ENCODE peak calls at places on chromosome 4, in eight cellular contexts. L, V, Q, W, R, G, B and C are unnamed samples. For H3K9me3, the result is how much of the 10 kb centered on the place peaks cover.

GRCh38 chr4:21034728-21035127 is 334.5 kb downstream of the PACRGL start:
- DNase-seq in L (no peak), B (no peak), V (no peak), Q (no peak), G (no peak), W (no peak), R (no peak), C (no peak)

GRCh38 chr4:4755306-4755705 is 104.2 kb upstream of the MSX1 start:
- DNase-seq in W (no peak), L (no peak), V (no peak), G (no peak), B (no peak), R (no peak), Q (no peak), C (no peak)

GRCh38 chr4:88791274-88791673 is 93.6 kb upstream of the NAP1L5 start:
- DNase-seq in V (peak), L (no peak), Q (no peak), G (no peak), B (no peak), W (no peak), R (no peak), C (no peak)

GRCh38 chr4:186693159-186693815 is 30.4 kb downstream of the FAT1 start:
- DNase-seq in W (peak), V (peak), L (peak), G (peak), Q (peak), R (no peak), B (peak), C (no peak)

GRCh38 chr4:138595731-138596465 is 353.7 kb upstream of the SLC7A11 start:
- DNase-seq in G (no peak), L (no peak), V (peak), R (no peak), Q (peak), B (peak), W (no peak), C (no peak)

GRCh38 chr4:186260117-186260503 is 5.9 kb upstream of the F11 start:
- DNase-seq in L (no peak), Q (no peak), W (no peak), G (no peak), R (no peak), B (no peak), V (no peak), C (no peak)

GRCh38 chr4:80393246-80393969 is 57.9 kb downstream of the CFAP299 start:
- DNase-seq in B (no peak), G (no peak), V (peak), W (no peak), L (no peak), Q (no peak), R (no peak), C (no peak)

GRCh38 chr4:8534129-8534528 is 46.1 kb upstream of the GPR78 start:
- DNase-seq in V (peak), G (peak), Q (no peak), B (no peak), L (peak), R (peak), W (no peak), C (no peak)

GRCh38 chr4:10687526-10687925 is 3.0 kb upstream of the CLNK start:
- DNase-seq in Q (no peak), L (no peak), W (no peak), R (no peak), G (no peak), B (no peak), V (no peak), C (no peak)

GRCh38 chr4:15515106-15515505 is 45.4 kb downstream of the CC2D2A start:
- DNase-seq in B (no peak), W (no peak), G (no peak), L (no peak), V (peak), Q (no peak), R (no peak), C (no peak)

GRCh38 chr4:179855471-179855870 is 2387.7 kb upstream of the TENM3 start:
- DNase-seq in W (no peak), Q (no peak), R (no peak), L (no peak), V (peak), B (no peak), G (no peak), C (no peak)

GRCh38 chr4:3689576-3690551 is 76.3 kb upstream of the ADRA2C start:
- DNase-seq in R (peak), G (no peak), Q (no peak), L (no peak), V (no peak), W (no peak), B (no peak), C (no peak)

GRCh38 chr4:143438710-143439109 is 74.8 kb upstream of the SMARCA5 start:
- DNase-seq in Q (no peak), V (no peak), R (no peak), W (no peak), B (no peak), G (no peak), L (no peak), C (no peak)

GRCh38 chr4:168587326-168588125 is 90.7 kb downstream of the PALLD start:
- DNase-seq in L (no peak), B (no peak), G (peak), R (no peak), Q (peak), W (no peak), V (peak), C (no peak)

GRCh38 chr4:69056921-69057562 is 39.2 kb upstream of the UGT2B7 start:
- DNase-seq in V (peak), R (no peak), B (no peak), G (no peak), W (no peak), L (no peak), Q (no peak), C (no peak)

GRCh38 chr4:155761916-155762315 is 3.1 kb downstream of the GUCY1B1 start:
- DNase-seq in G (no peak), W (no peak), B (no peak), Q (no peak), V (no peak), L (no peak), R (no peak), C (no peak)

GRCh38 chr4:185112104-185112503 is 31.0 kb upstream of the SLC25A4 start:
- DNase-seq in R (no peak), B (peak), V (peak), G (peak), W (peak), Q (peak), L (peak), C (no peak)

GRCh38 chr4:152679414-152680281 is at the start of gene TMEM154:
- DNase-seq in L (peak), W (no peak), V (peak), R (peak), G (peak), B (peak), Q (peak), C (peak)

GRCh38 chr4:7771056-7771455 is 168.6 kb downstream of the AFAP1 start:
- DNase-seq in L (no peak), V (no peak), G (no peak), R (no peak), W (no peak), B (no peak), Q (no peak), C (no peak)

GRCh38 chr4:156946508-156947197 is 24.9 kb downstream of the PDGFC start:
- DNase-seq in R (no peak), B (no peak), G (no peak), L (peak), V (peak), W (no peak), Q (no peak), C (no peak)

GRCh38 chr4:121041307-121042090 is 30.8 kb downstream of the NDNF start:
- DNase-seq in G (no peak), L (no peak), R (no peak), Q (no peak), B (no peak), V (no peak), W (no peak), C (no peak)

GRCh38 chr4:6906046-6906445 is 3.6 kb upstream of the TBC1D14 start:
- DNase-seq in W (no peak), G (no peak), R (no peak), V (no peak), L (no peak), B (no peak), Q (no peak), C (no peak)

GRCh38 chr4:41323706-41324105 is 67.0 kb downstream of the UCHL1 start:
- DNase-seq in B (no peak), V (no peak), L (no peak), Q (no peak), W (no peak), G (no peak), R (no peak), C (no peak)

GRCh38 chr4:155672342-155672741 is 5.7 kb downstream of the GUCY1A1 start:
- DNase-seq in R (no peak), G (no peak), V (no peak), Q (no peak), W (no peak), B (no peak), L (no peak), C (no peak)

GRCh38 chr4:165461176-165461835 is 82.5 kb downstream of the CPE start:
- DNase-seq in V (peak), L (no peak), R (no peak), W (no peak), Q (peak), B (peak), G (no peak), C (no peak)

GRCh38 chr4:45099471-45099870 is 373.1 kb upstream of the GNPDA2 start:
- DNase-seq in W (no peak), R (no peak), Q (no peak), V (no peak), B (no peak), L (no peak), G (no peak), C (no peak)

GRCh38 chr4:142883433-142883832 is 37.3 kb upstream of the INPP4B start:
- DNase-seq in W (no peak), G (no peak), V (peak), R (no peak), B (no peak), L (no peak), Q (no peak), C (no peak)

GRCh38 chr4:83219344-83219990 is 65.1 kb downstream of the COQ2 start:
- DNase-seq in L (peak), R (no peak), W (no peak), V (no peak), B (peak), G (no peak), Q (no peak), C (no peak)

GRCh38 chr4:127498366-127498765 is 134.4 kb upstream of the INTU start:
- DNase-seq in V (no peak), W (no peak), Q (no peak), R (no peak), B (no peak), L (no peak), G (no peak), C (no peak)

GRCh38 chr4:7293703-7294102 is 101.4 kb downstream of the SORCS2 start:
- DNase-seq in L (no peak), Q (no peak), W (no peak), B (no peak), V (no peak), G (no peak), R (no peak), C (no peak)

GRCh38 chr4:21126113-21126512 is 425.9 kb downstream of the PACRGL start:
- DNase-seq in B (no peak), L (no peak), Q (no peak), W (no peak), G (no peak), R (no peak), V (no peak), C (no peak)

GRCh38 chr4:86924805-86925204 is 10.0 kb upstream of the AFF1 start:
- DNase-seq in G (no peak), Q (no peak), W (no peak), B (no peak), L (no peak), R (no peak), V (peak), C (no peak)

GRCh38 chr4:182917182-182918043 is at the start of gene DCTD:
- DNase-seq in R (peak), L (peak), B (peak), W (peak), V (peak), Q (peak), G (peak), C (peak)

GRCh38 chr4:182916483-182917181 is 554 bp downstream of the DCTD start:
- DNase-seq in B (peak), G (peak), R (peak), Q (peak), L (peak), V (peak), W (peak), C (peak)

GRCh38 chr4:182918791-182919302 is 1.7 kb upstream of the DCTD start:
- DNase-seq in L (no peak), W (no peak), G (no peak), Q (no peak), V (no peak), R (no peak), B (no peak), C (no peak)

GRCh38 chr4:182920676-182921075 is 3.5 kb upstream of the DCTD start:
- DNase-seq in W (no peak), R (no peak), G (no peak), B (no peak), V (no peak), Q (no peak), L (no peak), C (no peak)

DNA sequence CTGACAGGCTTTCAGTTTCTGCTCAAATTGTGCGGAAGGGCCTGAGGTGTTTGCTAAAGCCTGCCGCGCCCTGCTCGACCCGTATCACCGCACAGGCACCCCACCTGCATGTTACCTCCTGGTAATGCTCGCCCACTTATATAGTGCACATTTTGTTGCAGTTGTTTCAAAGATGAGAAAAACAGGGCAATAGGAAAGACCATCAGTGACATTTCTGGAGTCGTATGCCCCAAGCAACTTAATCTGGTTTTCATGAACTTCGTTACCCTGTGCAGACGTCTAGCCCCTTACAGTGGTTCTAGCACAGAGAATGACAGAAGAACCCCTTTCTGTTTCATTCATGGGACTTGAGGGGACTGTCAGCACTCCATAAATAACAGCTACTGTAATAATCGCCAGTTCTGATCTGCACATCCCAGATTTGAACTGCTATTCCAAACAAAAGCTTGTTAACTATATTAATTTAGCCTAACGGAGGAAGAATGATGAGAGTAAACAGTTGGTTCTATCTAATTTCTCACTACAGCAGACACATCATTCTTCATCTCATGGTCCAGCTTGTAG is 940 bp upstream of the DCTD start:
- DNase-seq in B (no peak), L (no peak), R (no peak), V (no peak), W (no peak), Q (no peak), G (no peak), C (no peak)
- H3K27ac ChIP-seq in B (peak), L (peak), R (peak), V (peak), W (peak), Q (peak), G (peak), C (peak)

DNA sequence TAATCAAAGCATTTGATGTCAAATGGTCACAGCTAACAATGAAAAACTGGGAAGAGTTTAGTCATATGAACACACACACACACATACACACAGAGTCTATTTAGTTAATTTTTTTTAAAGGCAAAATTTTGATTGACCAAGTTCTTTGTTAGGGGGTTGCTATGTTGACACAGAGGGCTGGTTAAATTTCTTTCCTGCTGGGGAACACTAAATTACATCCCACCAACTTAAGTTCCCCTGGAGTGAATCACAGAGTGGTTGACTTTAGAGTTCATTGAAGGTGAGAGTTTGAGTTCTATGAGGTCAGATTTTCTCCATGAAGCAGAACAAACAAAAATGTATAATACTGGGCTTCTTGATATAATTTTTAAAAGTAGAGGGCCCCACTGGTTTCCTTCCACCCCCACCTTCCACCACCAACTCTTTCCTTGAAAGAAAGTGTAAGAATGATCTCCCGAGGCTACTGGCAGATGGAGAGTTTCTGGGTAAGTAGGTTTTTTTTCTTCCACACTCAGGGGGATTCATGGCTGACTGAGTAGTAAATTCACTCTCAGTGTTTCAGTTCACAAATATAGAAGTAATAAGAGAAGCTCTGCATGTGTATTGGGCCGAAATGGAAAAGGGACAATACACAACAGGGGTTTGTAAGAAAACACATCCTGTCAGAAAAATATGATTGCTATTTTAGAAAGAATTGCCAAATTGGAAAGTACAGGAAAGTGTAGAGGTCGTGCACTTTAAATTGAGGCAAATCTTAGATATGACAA is 917.0 kb upstream of the LCORL start:
- DNase-seq in W (no peak), B (no peak), V (no peak), Q (no peak), R (no peak), G (no peak), L (no peak), C (no peak)
- H3K9me3 ChIP-seq in W (under half), B (under half), V (under half), Q (under half), R (under half), G (under half), L (under half), C (under half)

GRCh38 chr4:55545681-55546632 is 752 bp downstream of the CLOCK start:
- DNase-seq in G (peak), R (peak), V (peak), L (peak), W (peak), Q (peak), B (peak), C (peak)
- TF ChIP-seq POLR2A in G (peak), R (no peak), V (peak), L (peak), W (peak), Q (peak), B (no peak), C (peak)

DNA sequence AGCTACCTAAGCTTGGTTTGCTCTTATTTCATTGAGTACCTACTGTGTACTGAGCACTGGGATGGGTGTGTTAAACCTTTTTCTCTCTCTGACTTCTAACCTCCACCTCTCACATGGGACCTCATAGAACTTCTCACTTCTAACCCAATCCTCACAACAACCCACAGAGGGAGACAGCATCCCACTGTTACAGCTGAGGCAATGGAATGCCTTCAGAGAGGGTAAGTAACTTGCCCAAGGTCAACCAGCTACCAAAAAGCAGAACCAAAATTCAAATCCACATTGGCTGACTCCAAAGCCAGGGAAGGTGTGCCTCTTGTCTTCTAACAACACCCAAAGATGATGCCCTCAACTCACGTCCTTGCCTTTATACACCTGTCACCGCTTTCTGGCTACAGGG is 5.4 kb downstream of the SEL1L3 start:
- DNase-seq in G (no peak), W (no peak), L (no peak), B (no peak), Q (no peak), V (no peak), R (no peak), C (no peak)
- H3K27ac ChIP-seq in G (no peak), W (no peak), L (peak), B (no peak), Q (no peak), V (no peak), R (no peak), C (peak)